ENCODE peak calls at places on chromosomes 16 and 17, in four cellular contexts. V is progenitor cell of endocrine pancreas; A is suprapubic skin; I is CD8-positive, alpha-beta T cell. W is an unnamed sample.

GRCh38 chr16:49921791-49922456 is 66.0 kb upstream of the ZNF423 start:
- DNase-seq in I (peak; percentile 5), V (peak; percentile 60), A (no peak), W (peak; percentile 27)

GRCh38 chr17:17876959-17877547 is 40.3 kb upstream of the SREBF1 start:
- DNase-seq in A (no peak), V (no peak), I (no peak), W (no peak)

GRCh38 chr17:7862692-7863437 is 5.1 kb downstream of the CYB5D1 start:
- DNase-seq in I (peak; percentile 19), A (no peak), V (no peak), W (no peak)

GRCh38 chr17:37177234-37177633 is 198.6 kb upstream of the C17orf78 start:
- DNase-seq in A (no peak), V (no peak), I (no peak), W (no peak)

GRCh38 chr17:38351412-38352222 is at the start of gene SOCS7:
- DNase-seq in A (peak; percentile 92), I (peak; percentile 80), V (peak; percentile 87), W (peak; percentile 92)

GRCh38 chr17:63477471-63478440 is 895 bp downstream of the ACE start:
- DNase-seq in V (no peak), A (no peak), I (no peak), W (no peak)

GRCh38 chr16:56747486-56748045 is 17.6 kb downstream of the NUP93 start:
- DNase-seq in V (no peak), I (no peak), A (no peak), W (no peak)

GRCh38 chr17:81612172-81612571 is 24.7 kb downstream of the NPLOC4 start:
- DNase-seq in A (no peak), I (no peak), V (no peak), W (no peak)

GRCh38 chr17:66986659-66987058 is 22.2 kb downstream of the CACNG4 start:
- DNase-seq in A (no peak), V (no peak), I (no peak), W (no peak)

GRCh38 chr17:1267471-1267947 is 2.7 kb upstream of the BHLHA9 start:
- DNase-seq in I (no peak), A (peak; percentile 70), V (no peak), W (no peak)

GRCh38 chr17:32552280-32552679 is 65.5 kb downstream of the CDK5R1 start:
- DNase-seq in A (no peak), V (no peak), I (no peak), W (no peak)

GRCh38 chr17:46853896-46854444 is 2.6 kb downstream of the WNT9B start:
- DNase-seq in A (no peak), V (no peak), I (no peak), W (no peak)

GRCh38 chr16:50884066-50884860 is 142.4 kb downstream of the CYLD start:
- DNase-seq in I (no peak), A (no peak), V (no peak), W (no peak)

GRCh38 chr17:79054200-79054599 is 20.4 kb upstream of the ENGASE start:
- DNase-seq in I (no peak), A (no peak), V (no peak), W (no peak)

GRCh38 chr16:676565-677297 is 1.3 kb downstream of the RHBDL1 start:
- DNase-seq in I (no peak), V (no peak), A (no peak), W (no peak)

GRCh38 chr16:51407921-51408320 is 256.9 kb upstream of the SALL1 start:
- DNase-seq in A (no peak), I (no peak), V (no peak), W (no peak)

GRCh38 chr17:47423406-47424295 is 99.9 kb downstream of the EFCAB13 start:
- DNase-seq in A (no peak), I (no peak), V (peak; percentile 31), W (no peak)

DNA sequence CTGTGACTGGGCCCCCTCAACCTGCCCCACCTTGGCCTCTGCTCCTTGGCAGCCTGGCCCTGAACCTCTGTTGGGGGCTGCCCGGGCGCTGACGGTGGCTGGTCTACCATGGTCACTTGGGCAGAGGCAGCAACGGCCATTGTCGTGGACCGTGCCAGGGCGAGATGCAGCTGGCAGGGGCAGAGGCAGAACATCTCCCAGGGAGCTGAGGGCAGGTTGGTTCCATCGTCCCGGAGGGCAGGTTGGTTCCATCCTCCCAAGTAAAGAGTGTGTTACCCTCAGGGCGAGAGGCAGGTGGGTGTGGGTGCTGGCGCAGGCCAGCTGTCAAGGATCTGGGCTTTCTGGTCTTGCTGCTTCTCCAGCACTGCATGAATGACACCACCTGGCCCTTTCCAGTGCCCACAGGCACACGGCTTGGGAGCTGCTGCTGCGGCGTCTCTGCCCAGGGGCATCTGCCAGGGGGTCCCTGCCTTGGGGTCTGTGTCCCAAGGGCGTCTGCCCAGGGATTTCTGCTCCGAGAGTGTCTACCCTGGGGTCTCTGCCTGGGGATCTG is 12.0 kb downstream of the ACSF3 start:
- DNase-seq in V (no peak), I (no peak), A (no peak), W (no peak)
- TF ChIP-seq CTCF in V (no peak), I (no peak), A (no peak), W (no peak)

GRCh38 chr16:81483064-81483969 is 38.7 kb downstream of the CMIP start:
- DNase-seq in I (no peak), A (no peak), V (no peak), W (no peak)

GRCh38 chr16:81478294-81478693 is 33.7 kb downstream of the CMIP start:
- DNase-seq in A (no peak), V (no peak), I (no peak), W (no peak)

GRCh38 chr16:81478876-81479496 is 34.4 kb downstream of the CMIP start:
- DNase-seq in V (no peak), I (no peak), A (no peak), W (no peak)

GRCh38 chr16:81482329-81483063 is 37.9 kb downstream of the CMIP start:
- DNase-seq in V (no peak), I (no peak), A (no peak), W (no peak)

DNA sequence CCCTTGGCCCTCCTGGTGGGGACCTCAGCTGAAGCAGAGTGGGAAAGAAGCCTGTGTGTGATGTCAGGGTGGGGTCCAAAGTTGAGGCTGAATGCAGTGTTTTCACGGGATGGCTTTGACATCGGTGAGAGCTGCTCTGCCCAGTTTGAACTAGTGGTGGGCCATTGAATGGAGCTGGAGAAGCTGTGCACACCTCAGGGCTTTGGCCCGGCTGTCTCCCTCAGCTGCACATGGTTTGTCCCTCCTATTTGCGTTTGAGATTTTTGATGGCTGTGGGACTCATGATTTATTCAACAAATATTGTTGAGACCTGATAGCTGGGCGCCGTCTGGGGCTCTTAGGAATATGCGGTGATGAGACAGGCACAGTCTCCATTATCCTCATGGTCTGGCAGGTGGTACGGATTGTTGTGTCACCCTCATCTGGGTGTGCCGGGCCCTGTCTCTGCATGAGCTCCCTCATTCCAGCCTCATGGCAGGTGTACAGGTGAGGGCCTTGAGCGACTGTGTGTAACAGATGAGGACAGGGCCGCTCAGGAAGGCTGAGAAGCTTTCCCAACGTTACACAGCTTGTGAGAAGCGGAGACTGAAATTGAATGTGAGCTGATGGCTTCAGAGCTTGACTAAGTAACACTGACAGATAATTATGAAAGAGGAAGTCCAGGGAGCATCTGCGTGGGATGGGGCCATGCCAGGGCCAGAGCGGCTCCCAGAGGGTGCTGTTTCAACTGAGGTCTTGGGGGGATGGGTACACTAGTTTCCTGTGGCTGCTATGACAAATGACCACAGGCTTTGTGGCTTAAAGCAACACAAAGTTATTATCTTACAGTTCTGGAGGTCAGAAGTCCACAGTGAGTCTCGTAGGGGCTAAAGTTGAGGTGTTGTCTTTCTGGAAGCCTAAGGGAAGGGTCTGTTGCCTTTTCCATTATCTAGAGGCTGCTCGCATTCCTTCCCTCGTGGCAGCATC is 36.5 kb downstream of the CMIP start:
- DNase-seq in I (no peak), A (no peak), V (no peak), W (no peak)
- TF ChIP-seq CTCF in I (no peak), A (no peak), V (no peak), W (no peak)

GRCh38 chr17:82973456-82974135 is 105.8 kb upstream of the METRNL start:
- DNase-seq in A (no peak), I (no peak), V (no peak), W (no peak)

GRCh38 chr17:82974136-82974952 is 105.1 kb upstream of the METRNL start:
- DNase-seq in A (no peak), V (no peak), I (no peak), W (no peak)

GRCh38 chr17:82972836-82973372 is 106.5 kb upstream of the METRNL start:
- DNase-seq in V (no peak), I (no peak), A (no peak), W (no peak)

GRCh38 chr17:82970067-82970466 is 109.3 kb upstream of the METRNL start:
- DNase-seq in V (no peak), I (no peak), A (peak; percentile 29), W (no peak)

DNA sequence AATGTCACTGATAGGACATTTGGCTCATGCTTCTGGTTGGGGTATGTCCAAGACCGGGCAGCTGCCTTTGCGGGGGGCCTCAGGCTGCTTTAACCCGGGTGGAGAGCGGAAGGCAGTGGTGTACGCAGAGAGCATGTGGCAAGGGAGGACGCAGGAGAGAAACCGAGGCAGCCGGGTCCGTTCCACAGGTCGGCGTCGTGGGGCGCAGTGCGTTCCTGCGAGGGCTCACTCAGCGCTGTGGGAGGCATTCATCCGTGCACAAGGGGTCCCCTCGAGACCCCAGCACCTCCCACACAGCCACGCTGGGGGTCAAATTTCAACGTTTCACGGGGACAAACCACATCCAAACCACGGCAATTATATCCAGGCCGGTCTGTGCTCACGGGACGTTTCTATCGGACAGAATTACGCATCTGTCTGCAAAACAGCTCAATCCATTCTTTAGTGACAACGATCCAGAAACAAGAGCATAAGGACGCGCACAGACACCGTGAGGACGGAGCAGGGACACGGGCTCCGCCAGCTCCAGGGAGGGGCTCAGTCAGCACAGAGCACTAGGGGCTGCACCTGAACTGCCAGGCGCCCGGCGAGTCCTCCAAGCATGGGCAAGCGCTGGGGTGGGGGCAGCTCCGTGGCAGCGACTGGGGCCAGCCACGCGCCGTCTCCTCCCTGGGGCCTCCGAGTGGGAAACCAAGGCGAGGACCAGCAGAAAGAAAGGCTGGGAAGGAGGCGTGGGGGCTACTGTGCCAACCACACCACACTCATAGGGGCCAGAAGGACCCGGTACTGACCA is 108.4 kb upstream of the METRNL start:
- DNase-seq in A (peak; percentile 55), V (no peak), I (no peak), W (no peak)
- TF ChIP-seq CTCF in A (no peak), V (no peak), I (no peak), W (no peak)

GRCh38 chr16:53817812-53818211 is 113.9 kb downstream of the FTO start:
- DNase-seq in V (no peak), I (no peak), A (no peak), W (no peak)

GRCh38 chr16:53821487-53821886 is 117.5 kb downstream of the FTO start:
- DNase-seq in A (no peak), V (no peak), I (no peak), W (no peak)

GRCh38 chr16:53822936-53823529 is 119.1 kb downstream of the FTO start:
- DNase-seq in V (no peak), A (no peak), I (no peak), W (no peak)

GRCh38 chr16:53826658-53827057 is 122.7 kb downstream of the FTO start:
- DNase-seq in V (no peak), I (no peak), A (no peak), W (no peak)

DNA sequence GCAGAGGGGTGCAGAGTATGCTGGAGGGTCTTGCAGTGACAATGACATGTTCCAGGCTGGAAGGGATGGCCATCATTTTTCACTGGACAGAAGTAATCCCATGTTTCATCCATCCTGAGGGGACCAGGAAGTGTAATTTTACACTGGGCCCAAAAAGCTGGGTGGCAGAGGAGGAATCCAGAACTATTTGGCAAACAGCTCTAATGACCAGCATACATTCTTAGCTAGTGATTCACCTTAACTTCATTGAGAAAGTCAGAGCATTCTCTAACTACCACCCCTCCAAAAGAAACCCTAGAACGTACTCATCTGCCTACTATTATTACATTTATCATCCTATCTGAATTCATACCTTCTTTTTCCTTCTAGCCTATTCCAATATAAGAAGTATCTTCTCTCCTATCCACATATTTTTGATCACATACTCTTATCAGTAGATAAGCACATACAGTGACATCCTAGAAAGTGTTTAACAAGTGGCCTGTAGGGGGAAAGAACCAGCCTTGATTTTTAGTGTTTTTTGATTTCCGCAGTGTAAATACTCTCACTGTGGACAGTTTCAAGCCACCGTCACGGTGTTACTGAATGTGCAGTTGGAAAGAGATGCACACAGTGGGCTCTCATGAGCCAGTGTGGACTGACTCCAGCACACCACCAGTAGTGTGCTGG is 118.1 kb downstream of the FTO start:
- DNase-seq in I (no peak), A (no peak), V (no peak), W (no peak)
- TF ChIP-seq CTCF in I (no peak), A (no peak), V (no peak), W (no peak)